ENCODE peak calls at places on chromosomes 12 and 14, in eight cellular contexts. G is GM04503; I is Karpas-422; B is ureter; P is stimulated activated CD8-positive, alpha-beta memory T cell treated with anti-CD3 and anti-CD28 coated beads, Interleukin-7, amount 100 ng/mL, for 1 hour; Z is NCI-H2171 treated with DMSO at 0.1 percent for 48 hours; W is activated CD4-positive, alpha-beta T cell treated with anti-CD3 and anti-CD28 coated beads, Interleukin-2, amount 50 U/mL, for 4 hours; E is transverse colon. L is an unnamed sample.

GRCh38 chr12:132524405-132524804 is 34.5 kb downstream of the FBRSL1 start:
- DNase-seq in G (no peak), I (no peak), B (peak; percentile 91), P (no peak), Z (no peak), W (no peak), E (no peak), L (no peak)

GRCh38 chr14:60134702-60135101 is 30.5 kb downstream of the DHRS7 start:
- DNase-seq in G (no peak), I (no peak), B (no peak), P (no peak), Z (no peak), W (no peak), E (no peak), L (no peak)

GRCh38 chr14:95155044-95155443 is 2.3 kb downstream of the DICER1 start:
- DNase-seq in G (no peak), I (no peak), B (no peak), P (no peak), Z (no peak), W (no peak), E (no peak), L (no peak)

GRCh38 chr14:33657478-33657877 is 293.4 kb downstream of the EGLN3 start:
- DNase-seq in G (no peak), I (no peak), B (no peak), P (no peak), Z (no peak), W (no peak), E (no peak), L (no peak)

GRCh38 chr12:110780448-110780847 is 37.8 kb upstream of the PPP1CC start:
- DNase-seq in G (no peak), I (peak; percentile 28), B (no peak), P (no peak), Z (no peak), W (peak; percentile 34), E (no peak), L (no peak)

GRCh38 chr12:115109863-115110262 is 425.9 kb upstream of the TBX3 start:
- DNase-seq in G (no peak), I (no peak), B (no peak), P (no peak), Z (no peak), W (no peak), E (no peak), L (no peak)

GRCh38 chr14:89912667-89913211 is 41.8 kb downstream of the EFCAB11 start:
- DNase-seq in G (peak; percentile 100), I (no peak), B (no peak), P (no peak), Z (no peak), W (no peak), E (peak; percentile 10), L (no peak)

GRCh38 chr12:107012736-107013425 is 25.9 kb upstream of the MTERF2 start:
- DNase-seq in G (no peak), I (no peak), B (no peak), P (no peak), Z (no peak), W (no peak), E (no peak), L (no peak)

GRCh38 chr14:47959753-47960152 is 284.3 kb upstream of the MDGA2 start:
- DNase-seq in G (no peak), I (no peak), B (no peak), P (no peak), Z (no peak), W (no peak), E (no peak), L (no peak)

GRCh38 chr12:45216983-45217485 is 1.1 kb downstream of the ANO6 start:
- DNase-seq in G (no peak), I (no peak), B (no peak), P (no peak), Z (peak; percentile 0), W (no peak), E (no peak), L (no peak)

GRCh38 chr12:51127050-51127729 is 43.8 kb upstream of the CSRNP2 start:
- DNase-seq in G (no peak), I (no peak), B (no peak), P (no peak), Z (no peak), W (no peak), E (no peak), L (no peak)

GRCh38 chr12:28308891-28309290 is 118.6 kb downstream of the CCDC91 start:
- DNase-seq in G (no peak), I (no peak), B (no peak), P (no peak), Z (no peak), W (no peak), E (no peak), L (no peak)

GRCh38 chr14:94054401-94054800 is 26.6 kb downstream of the DDX24 start:
- DNase-seq in G (no peak), I (no peak), B (no peak), P (no peak), Z (no peak), W (no peak), E (no peak), L (no peak)

GRCh38 chr14:50351016-50351415 is 38.9 kb downstream of the DMAC2L start:
- DNase-seq in G (peak; percentile 73), I (no peak), B (no peak), P (no peak), Z (no peak), W (no peak), E (no peak), L (no peak)

GRCh38 chr14:29740491-29740890 is 187.2 kb downstream of the PRKD1 start:
- DNase-seq in G (no peak), I (no peak), B (no peak), P (no peak), Z (no peak), W (no peak), E (no peak), L (no peak)

GRCh38 chr14:74596747-74597456 is 15.1 kb downstream of the LTBP2 start:
- DNase-seq in G (no peak), I (no peak), B (no peak), P (no peak), Z (no peak), W (no peak), E (no peak), L (no peak)